ENCODE peak calls at places on chromosomes 5 and 9, in four cellular contexts. K is Caco-2, S is transverse colon, G is heart right ventricle. H is an unnamed sample. For H3K27me3, the result is how much of the 10 kb centered on the place peaks cover.

GRCh38 chr9:100277166-100277979 is 75.4 kb downstream of the TEX10 start:
- DNase-seq in K (no peak), S (no peak), G (no peak), H (no peak)

GRCh38 chr5:154642499-154643245 is 112.5 kb upstream of the LARP1 start:
- DNase-seq in K (no peak), S (no peak), G (no peak), H (peak)

GRCh38 chr9:33905137-33905536 is 88.2 kb downstream of the UBE2R2 start:
- DNase-seq in K (no peak), S (no peak), G (no peak), H (no peak)

GRCh38 chr9:130537346-130538050 is 41.9 kb upstream of the FUBP3 start:
- DNase-seq in K (no peak), S (no peak), G (no peak), H (peak)

GRCh38 chr9:127979333-127980055 is 1.3 kb downstream of the EEIG1 start:
- DNase-seq in K (no peak), S (peak), G (peak), H (peak)

GRCh38 chr9:123642291-123643278 is 286.6 kb downstream of the CRB2 start:
- DNase-seq in K (no peak), S (peak), G (peak), H (peak)

GRCh38 chr5:170448221-170448620 is 55.6 kb upstream of the KCNIP1 start:
- DNase-seq in K (no peak), S (no peak), G (no peak), H (no peak)

GRCh38 chr5:6359941-6360683 is 18.2 kb downstream of the MED10 start:
- DNase-seq in K (no peak), S (no peak), G (no peak), H (no peak)

GRCh38 chr5:2699686-2700085 is 51.8 kb downstream of the IRX2 start:
- DNase-seq in K (no peak), S (no peak), G (no peak), H (no peak)

GRCh38 chr5:111172504-111172903 is 51.7 kb upstream of the CAMK4 start:
- DNase-seq in K (no peak), S (no peak), G (no peak), H (no peak)

GRCh38 chr9:90141723-90142122 is 500.9 kb downstream of the DIRAS2 start:
- DNase-seq in K (no peak), S (no peak), G (no peak), H (peak)

GRCh38 chr5:104048231-104048630 is 485.6 kb upstream of the NUDT12 start:
- DNase-seq in K (no peak), S (no peak), G (no peak), H (no peak)

GRCh38 chr5:75509956-75510355 is 1.5 kb downstream of the CERT1 start:
- DNase-seq in K (no peak), S (no peak), G (no peak), H (peak)

GRCh38 chr9:129587487-129588262 is 33.2 kb downstream of the C9orf50 start:
- DNase-seq in K (peak), S (no peak), G (no peak), H (no peak)

GRCh38 chr9:99040911-99041582 is 63.9 kb upstream of the TGFBR1 start:
- DNase-seq in K (no peak), S (no peak), G (no peak), H (no peak)

GRCh38 chr9:107141967-107142366 is 141.1 kb upstream of the RAD23B start:
- DNase-seq in K (no peak), S (no peak), G (no peak), H (no peak)

GRCh38 chr9:93182572-93182971 is 1.4 kb upstream of the WNK2 start:
- DNase-seq in K (no peak), S (peak), G (no peak), H (no peak)
- H3K27me3 ChIP-seq in K (under half), S (under half), G (under half), H (under half)

DNA sequence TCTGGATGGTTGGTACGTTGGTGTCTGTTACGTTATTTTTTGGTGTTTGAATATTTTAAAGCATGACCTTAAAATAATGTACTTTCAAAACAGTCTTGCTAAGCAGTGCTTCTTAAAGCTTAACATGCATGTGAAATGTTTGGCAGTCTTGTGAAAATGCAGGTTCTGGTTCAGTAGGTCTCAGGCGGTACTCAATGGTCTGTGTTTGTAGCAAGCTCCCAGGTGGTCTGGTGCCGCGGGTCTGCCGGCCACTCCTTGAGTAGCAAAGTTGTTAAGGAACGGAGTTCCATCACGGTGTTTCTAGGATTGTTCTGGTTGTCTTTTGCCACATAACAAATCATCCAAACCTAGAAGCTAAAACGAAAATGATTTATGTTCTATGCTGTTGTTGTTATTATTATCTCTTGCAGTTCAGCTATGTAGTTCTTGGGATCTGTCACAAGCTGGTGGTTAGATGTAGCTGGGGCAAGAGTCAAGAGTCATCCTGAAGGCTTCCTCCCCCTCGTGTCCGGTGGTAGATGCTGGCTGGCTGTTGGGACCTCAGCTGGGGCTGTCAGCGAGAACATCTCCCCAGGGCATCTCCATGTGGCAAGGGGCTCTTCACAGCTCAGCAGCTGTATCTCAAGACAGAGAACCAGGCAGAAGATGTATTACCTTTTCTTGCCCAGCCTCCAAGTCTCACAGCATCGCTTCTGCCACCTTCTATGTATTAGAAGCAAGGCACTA is 186.8 kb downstream of the PALM2AKAP2 start:
- DNase-seq in K (no peak), S (no peak), G (no peak), H (no peak)
- H3K4me3 ChIP-seq in K (no peak), S (no peak), G (no peak), H (no peak)

DNA sequence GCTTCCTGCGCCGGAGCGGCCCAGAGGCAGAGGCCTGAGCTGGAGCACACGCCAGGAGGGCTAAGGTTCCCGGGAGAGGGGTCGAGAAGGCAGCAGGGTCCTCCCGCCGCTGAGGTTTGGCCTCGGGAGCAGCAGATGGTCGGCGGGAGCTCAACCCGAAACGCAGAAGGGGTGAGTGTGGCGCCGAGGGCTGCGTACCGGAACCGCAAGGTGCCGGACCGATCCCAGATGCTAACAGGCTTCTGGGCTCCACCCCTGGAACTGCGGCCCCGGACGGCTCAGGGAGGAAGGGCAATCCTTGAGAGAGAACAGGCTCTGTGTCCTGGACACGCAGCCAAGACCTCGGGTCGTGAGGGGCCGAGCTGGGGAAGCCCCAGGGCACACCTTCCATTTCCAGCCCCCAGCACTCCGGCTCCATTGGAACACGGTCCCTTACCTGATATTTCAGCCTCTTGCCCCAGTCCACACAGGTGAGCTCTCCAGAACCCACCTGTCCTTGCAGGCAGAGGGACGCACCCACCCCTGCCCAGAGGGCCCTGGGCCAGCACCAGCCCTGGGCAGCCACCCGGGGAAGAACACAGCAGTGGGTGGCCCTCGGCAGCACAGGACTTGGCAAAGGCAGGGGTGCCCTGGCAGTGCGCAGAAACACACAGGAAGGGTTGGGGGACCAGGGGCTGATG is 1.4 kb downstream of the LHX3 start:
- DNase-seq in K (no peak), S (no peak), G (no peak), H (no peak)
- H3K27me3 ChIP-seq in K (under half), S (half or more), G (half or more), H (half or more)

DNA sequence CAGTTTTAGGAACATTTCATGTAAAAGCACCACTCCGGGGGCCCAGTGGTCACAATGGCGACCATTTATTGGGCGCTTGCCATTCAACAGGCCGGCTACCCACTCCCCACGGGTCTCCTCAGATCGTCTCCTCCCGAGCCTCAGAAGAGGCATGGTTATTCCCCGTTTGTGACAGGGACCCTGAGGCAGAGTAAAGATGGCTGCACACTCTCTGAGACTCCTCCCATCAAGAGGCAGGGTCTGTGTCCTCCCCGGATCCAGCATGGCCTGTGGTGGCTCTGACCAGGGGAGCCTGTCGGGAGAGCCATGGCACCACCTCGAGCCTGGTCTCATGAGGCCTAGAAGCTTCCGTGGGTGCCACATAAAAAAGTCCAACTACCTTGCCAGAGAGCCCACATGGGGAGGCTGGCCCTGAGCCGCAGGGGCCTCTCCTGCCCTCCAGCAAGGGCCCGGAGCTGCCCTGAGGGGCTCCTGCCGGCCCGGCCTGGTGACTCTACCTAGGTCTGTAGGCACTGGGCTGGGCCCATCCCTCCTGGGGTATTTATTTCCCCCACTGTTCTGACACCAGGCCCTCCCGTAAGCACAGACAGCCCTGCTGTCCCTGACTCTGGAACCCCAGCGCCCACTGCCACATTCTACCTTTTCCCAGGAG is 90.8 kb downstream of the VAV2 start:
- DNase-seq in K (no peak), S (no peak), G (no peak), H (no peak)
- H3K4me3 ChIP-seq in K (no peak), S (no peak), G (no peak), H (no peak)

GRCh38 chr5:93578813-93579560 is 2.0 kb downstream of the NR2F1-AS1 start:
- DNase-seq in K (no peak), S (no peak), G (peak), H (peak)

GRCh38 chr5:93578179-93578812 is 2.7 kb downstream of the NR2F1-AS1 start:
- DNase-seq in K (no peak), S (no peak), G (no peak), H (no peak)

GRCh38 chr5:93580387-93581100 is 475 bp downstream of the NR2F1-AS1 start:
- DNase-seq in K (no peak), S (no peak), G (no peak), H (peak)

GRCh38 chr5:93577807-93578178 is 3.2 kb downstream of the NR2F1-AS1 start:
- DNase-seq in K (no peak), S (no peak), G (no peak), H (no peak)

DNA sequence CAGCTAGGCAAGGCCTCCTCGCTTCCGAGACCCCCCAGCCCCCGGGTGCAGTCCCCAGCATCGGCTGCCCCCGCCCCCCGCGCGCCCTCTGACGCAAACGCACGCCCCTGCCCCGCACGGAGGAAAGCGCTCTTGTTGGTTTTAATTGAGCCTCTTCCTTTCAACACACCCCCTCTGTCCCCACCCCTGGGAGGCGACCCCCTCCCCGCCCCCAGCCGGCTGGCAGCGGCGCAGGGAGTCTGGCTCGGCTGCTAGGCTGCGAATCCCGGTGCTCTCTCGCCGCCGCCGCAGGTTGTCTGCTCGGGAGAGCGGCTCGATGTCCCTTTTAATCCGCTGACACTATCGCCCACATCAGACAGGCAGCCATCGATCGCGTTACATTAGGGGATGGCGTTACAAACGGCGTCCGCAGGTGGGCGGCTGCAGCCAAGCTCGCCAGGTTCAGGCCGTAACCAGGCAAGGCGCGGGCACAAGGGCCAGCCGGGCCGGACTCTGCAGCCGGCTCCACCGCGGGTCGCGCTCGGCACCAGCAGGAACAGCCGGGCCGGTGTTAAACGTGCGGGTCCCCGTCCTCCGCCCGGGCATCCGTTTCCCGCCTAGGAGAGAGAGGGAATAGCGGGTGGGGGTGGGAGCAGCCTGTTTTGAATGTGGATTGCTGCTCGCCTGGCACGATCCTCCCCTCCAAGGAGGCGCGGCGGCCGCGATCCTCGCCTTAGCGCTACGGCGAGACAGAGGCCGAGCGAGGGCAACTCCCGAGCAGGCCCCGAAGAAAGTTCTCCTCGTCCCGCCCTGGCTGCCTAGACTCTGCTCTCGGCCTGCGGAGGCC is 1.2 kb downstream of the NR2F1-AS1 start:
- DNase-seq in K (no peak), S (no peak), G (no peak), H (peak)
- H3K27me3 ChIP-seq in K (under half), S (half or more), G (half or more), H (half or more)

DNA sequence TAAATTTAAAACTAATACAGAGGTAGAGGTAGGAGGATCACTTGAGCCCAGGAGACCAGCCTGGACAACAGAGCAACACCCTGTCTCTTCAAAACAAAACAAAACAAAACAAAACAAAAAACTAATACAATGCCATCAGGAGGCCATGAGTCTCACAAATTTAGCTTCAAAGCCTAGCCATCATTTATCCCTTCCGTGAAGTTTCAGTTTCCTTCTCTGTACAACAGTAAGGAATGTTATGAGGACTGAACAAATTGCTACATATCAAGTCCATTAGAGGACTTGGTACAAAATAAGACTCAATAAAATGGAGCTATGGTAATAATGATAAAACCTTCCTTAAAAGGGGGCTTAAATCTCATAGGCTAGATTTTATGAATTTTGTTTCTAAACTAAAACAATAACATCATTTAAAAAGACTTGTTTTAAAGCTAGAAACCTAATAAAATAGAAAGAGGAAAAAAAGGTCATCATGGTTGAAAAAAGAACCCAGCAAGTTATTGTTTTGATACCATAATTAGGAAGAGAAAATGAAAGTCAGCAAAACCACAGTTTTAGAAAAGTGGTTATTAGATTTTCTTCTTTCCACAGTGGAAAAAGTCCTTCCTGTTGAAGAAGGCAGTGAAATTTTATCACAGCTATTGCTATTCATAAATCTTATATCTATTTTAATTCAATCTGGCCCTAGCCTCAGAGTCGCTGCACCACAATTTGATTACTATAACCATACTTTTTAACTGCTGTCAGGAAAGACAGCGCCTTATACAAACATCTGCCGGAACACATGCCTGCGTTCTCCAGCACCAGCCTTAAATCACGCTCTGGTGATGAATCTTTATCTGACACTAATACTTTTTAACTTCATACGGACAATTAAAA is 60.5 kb downstream of the MAPKAP1 start:
- DNase-seq in K (no peak), S (no peak), G (no peak), H (peak)
- H3K4me3 ChIP-seq in K (no peak), S (peak), G (peak), H (no peak)

H was measured in cardiac muscle cell.